ENCODE peak calls at places on chromosomes 12 and 14, in five cellular contexts. I is activated B cell treated with CpG ODN at 0.5 μM for 24 hours, Z is progenitor cell of endocrine pancreas, N is left lung, R is ovary. G is an unnamed sample.

GRCh38 chr14:106874365-106874764 is 1348.0 kb downstream of the TMEM121 start:
- DNase-seq in N (no peak), I (no peak), Z (no peak), R (no peak), G (no peak)

GRCh38 chr12:52756281-52756960 is 20.7 kb downstream of the KRT76 start:
- DNase-seq in R (no peak), I (no peak), N (no peak), Z (no peak), G (no peak)

GRCh38 chr12:81245458-81245857 is 167.6 kb downstream of the ACSS3 start:
- DNase-seq in Z (no peak), I (no peak), R (no peak), N (no peak), G (no peak)

GRCh38 chr14:64867182-64867581 is 12.5 kb downstream of the SPTB start:
- DNase-seq in R (no peak), Z (no peak), I (no peak), N (no peak), G (no peak)

GRCh38 chr12:8077207-8077606 is 4.9 kb upstream of the NECAP1 start:
- DNase-seq in R (no peak), N (no peak), I (no peak), Z (no peak), G (no peak)

GRCh38 chr14:92563359-92563758 is 49.8 kb downstream of the RIN3 start:
- DNase-seq in I (no peak), N (no peak), R (no peak), Z (no peak), G (no peak)

GRCh38 chr12:110020956-110021355 is 21.7 kb downstream of the ANKRD13A start:
- DNase-seq in N (no peak), R (no peak), Z (no peak), I (no peak), G (no peak)

GRCh38 chr12:5160827-5161226 is 117.1 kb downstream of the KCNA5 start:
- DNase-seq in I (no peak), R (no peak), N (no peak), Z (no peak), G (no peak)

GRCh38 chr12:42255221-42255874 is 17.3 kb upstream of the YAF2 start:
- DNase-seq in I (no peak), Z (no peak), R (no peak), N (no peak), G (no peak)

GRCh38 chr14:20434701-20435453 is 1.1 kb downstream of the KLHL33 start:
- DNase-seq in I (no peak), N (no peak), R (peak), Z (no peak), G (no peak)

GRCh38 chr12:57756406-57757341 is 1.8 kb downstream of the MARCHF9 start:
- DNase-seq in R (no peak), N (peak), Z (no peak), I (peak), G (no peak)

GRCh38 chr12:26239508-26240328 is 44.3 kb downstream of the SSPN start:
- DNase-seq in R (peak), Z (no peak), N (peak), I (no peak), G (no peak)

GRCh38 chr12:99157946-99158345 is 489.6 kb upstream of the GARIN6 start:
- DNase-seq in R (no peak), I (no peak), N (no peak), Z (no peak), G (no peak)

GRCh38 chr12:93514853-93515252 is 47.5 kb downstream of the MRPL42 start:
- DNase-seq in Z (no peak), R (no peak), N (no peak), I (no peak), G (no peak)

GRCh38 chr14:86530457-86530856 is 1000.5 kb downstream of the FLRT2 start:
- DNase-seq in I (no peak), Z (no peak), R (no peak), N (no peak), G (no peak)

GRCh38 chr12:52522346-52523011 is 2.3 kb upstream of the KRT5 start:
- DNase-seq in N (no peak), Z (peak), R (no peak), I (no peak), G (peak)

GRCh38 chr14:87971010-87971409 is 22.0 kb downstream of the GALC start:
- DNase-seq in N (no peak), R (no peak), I (no peak), Z (no peak), G (no peak)

GRCh38 chr14:95392841-95393240 is 73.1 kb upstream of the CLMN start:
- DNase-seq in I (no peak), Z (no peak), R (no peak), N (no peak), G (no peak)

GRCh38 chr12:31742891-31743290 is 14.1 kb upstream of the AMN1 start:
- DNase-seq in I (no peak), R (no peak), N (no peak), Z (no peak), G (no peak)

GRCh38 chr14:52067873-52068740 is 752 bp downstream of the NID2 start:
- DNase-seq in I (peak), Z (peak), R (peak), N (peak), G (no peak)

GRCh38 chr14:24928501-24928900 is 121.4 kb downstream of the STXBP6 start:
- DNase-seq in Z (no peak), R (no peak), N (no peak), I (no peak), G (no peak)

GRCh38 chr14:37013116-37013515 is 159.3 kb downstream of the SLC25A21 start:
- DNase-seq in N (no peak), Z (no peak), I (no peak), R (no peak), G (no peak)

GRCh38 chr12:130401703-130402102 is 64.0 kb downstream of the PIWIL1 start:
- DNase-seq in N (no peak), Z (no peak), I (no peak), R (no peak), G (no peak)

GRCh38 chr12:118061011-118061875 is at the start of gene WSB2:
- DNase-seq in I (peak), Z (peak), N (peak), R (peak), G (no peak)

GRCh38 chr14:95033851-95034622 is 123.3 kb downstream of the DICER1 start:
- DNase-seq in R (no peak), N (no peak), I (no peak), Z (no peak), G (no peak)

GRCh38 chr14:59632381-59632780 is 55.8 kb upstream of the CCDC175 start:
- DNase-seq in R (no peak), I (no peak), Z (no peak), N (no peak), G (no peak)

GRCh38 chr12:12916135-12916956 is 25.0 kb downstream of the GPRC5A start:
- DNase-seq in N (peak), Z (peak), R (peak), I (peak), G (no peak)

GRCh38 chr14:33545696-33546095 is 405.2 kb downstream of the EGLN3 start:
- DNase-seq in Z (no peak), I (no peak), R (no peak), N (no peak), G (no peak)
- TF ChIP-seq CTCF in Z (no peak), I (no peak), R (no peak), N (no peak), G (no peak)

DNA sequence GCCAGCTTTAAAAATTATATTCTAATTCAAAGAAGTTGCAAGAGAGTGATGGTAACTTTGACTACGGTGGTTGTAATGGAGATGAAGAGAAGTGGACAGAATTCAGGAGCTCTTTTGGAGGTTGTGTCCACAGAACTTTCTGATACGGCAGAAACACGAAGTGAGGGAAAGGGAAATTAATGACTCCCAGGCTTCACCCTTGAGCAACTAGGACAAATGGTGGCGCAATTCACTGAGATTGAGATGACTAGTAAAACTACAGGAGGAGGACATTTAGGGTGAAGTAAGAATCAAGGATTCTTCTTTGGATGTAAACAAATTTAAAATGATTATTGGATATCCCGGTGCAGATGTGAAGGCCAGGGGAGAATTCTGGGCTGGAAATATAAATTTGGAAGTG is 212.6 kb downstream of the PTPRO start:
- DNase-seq in Z (no peak), I (no peak), R (no peak), N (no peak), G (no peak)
- TF ChIP-seq CTCF in Z (no peak), I (no peak), R (no peak), N (no peak), G (no peak)

DNA sequence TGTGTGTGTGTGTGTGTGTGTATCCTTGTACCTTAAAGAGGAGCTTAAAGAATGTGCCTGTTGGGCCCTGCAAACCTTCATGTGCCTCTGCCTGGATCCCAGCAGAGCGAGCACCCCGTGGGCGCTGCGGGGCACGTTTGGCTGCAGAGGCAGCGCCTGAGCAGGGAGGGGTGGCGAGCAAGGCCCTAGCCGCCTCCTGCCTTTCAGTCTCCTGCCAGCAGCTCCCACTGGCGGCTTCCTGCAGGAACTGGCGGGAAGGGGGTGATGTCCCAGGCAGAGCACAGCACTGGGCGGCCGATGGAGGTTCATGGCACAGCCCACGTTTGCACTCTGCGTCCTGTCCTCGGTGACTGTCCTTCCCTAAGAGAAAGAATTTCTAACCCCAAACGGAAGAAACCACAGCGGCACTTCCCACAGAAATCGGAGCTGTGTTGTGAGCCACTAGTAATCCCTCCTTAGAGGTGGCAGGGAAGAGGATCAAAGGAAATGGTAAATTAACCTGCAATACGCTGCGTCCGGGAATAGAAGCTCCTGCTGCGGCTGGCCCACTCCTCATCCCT is 19.8 kb downstream of the ZBTB42 start:
- DNase-seq in Z (no peak), R (peak), N (peak), I (no peak), G (peak)
- TF ChIP-seq CTCF in Z (peak), R (peak), N (peak), I (no peak), G (peak)

GRCh38 chr14:103886304-103887169 is 39.2 kb upstream of the PPP1R13B start:
- DNase-seq in R (peak), N (no peak), I (no peak), Z (no peak), G (no peak)
- TF ChIP-seq CTCF in R (peak), N (no peak), I (no peak), Z (peak), G (peak)